ENCODE peak calls at places on chromosomes 11 and 22, in nine cellular contexts. V is mucosa of descending colon; A is mammary epithelial cell; J is neuronal stem cell; P is naive thymus-derived CD4-positive, alpha-beta T cell; U is A673; H is adrenal gland; G is stomach; Z is cardiac muscle cell. D is an unnamed sample. For H3K4me1 and H3K9me3, the result is how much of the 10 kb centered on the place peaks cover.

GRCh38 chr11:111820059-111820375 is 51.4 kb downstream of the ALG9 start:
- DNase-seq in V (no peak), A (no peak), J (no peak), P (no peak), U (no peak), H (no peak), G (no peak), Z (no peak), D (no peak)

GRCh38 chr11:128716231-128716630 is 22.4 kb downstream of the FLI1 start:
- DNase-seq in V (no peak), A (no peak), J (no peak), P (peak), U (no peak), H (no peak), G (no peak), Z (no peak), D (peak)

GRCh38 chr22:20992456-20993303 is 9.2 kb downstream of the THAP7 start:
- DNase-seq in V (no peak), A (no peak), J (no peak), P (no peak), U (no peak), H (no peak), G (no peak), Z (no peak), D (no peak)

GRCh38 chr22:23263651-23264555 is 83.6 kb downstream of the BCR start:
- DNase-seq in V (no peak), A (peak), J (no peak), P (peak), U (no peak), H (no peak), G (peak), Z (no peak), D (no peak)

GRCh38 chr11:70539360-70540095 is 141.2 kb downstream of the CTTN start:
- DNase-seq in V (no peak), A (no peak), J (no peak), P (no peak), U (no peak), H (no peak), G (no peak), Z (no peak), D (no peak)

GRCh38 chr11:58070585-58070984 is 39.8 kb downstream of the OR6Q1 start:
- DNase-seq in V (no peak), A (no peak), J (no peak), P (no peak), U (no peak), H (no peak), G (no peak), Z (no peak), D (no peak)

GRCh38 chr11:83521647-83522596 is 235.8 kb upstream of the CCDC90B start:
- DNase-seq in V (no peak), A (no peak), J (no peak), P (no peak), U (peak), H (no peak), G (no peak), Z (peak), D (no peak)

GRCh38 chr22:23522642-23523251 is 57.3 kb downstream of the IGLL1 start:
- DNase-seq in V (no peak), A (no peak), J (no peak), P (no peak), U (no peak), H (peak), G (no peak), Z (peak), D (no peak)

GRCh38 chr11:128294685-128295079 is 292.7 kb downstream of the ETS1 start:
- DNase-seq in V (no peak), A (no peak), J (no peak), P (no peak), U (no peak), H (no peak), G (no peak), Z (no peak), D (no peak)

GRCh38 chr11:68936358-68936636 is 32.6 kb downstream of the IGHMBP2 start:
- DNase-seq in V (no peak), A (no peak), J (no peak), P (no peak), U (no peak), H (no peak), G (no peak), Z (no peak), D (no peak)

GRCh38 chr11:130592056-130592455 is 143.6 kb downstream of the ADAMTS15 start:
- DNase-seq in V (no peak), A (peak), J (no peak), P (no peak), U (no peak), H (no peak), G (no peak), Z (no peak), D (no peak)

GRCh38 chr11:1230456-1231395 is 7.9 kb downstream of the MUC5B start:
- DNase-seq in V (peak), A (peak), J (no peak), P (no peak), U (no peak), H (no peak), G (no peak), Z (no peak), D (peak)

GRCh38 chr11:92026664-92027063 is 198.0 kb upstream of the FAT3 start:
- DNase-seq in V (no peak), A (no peak), J (no peak), P (no peak), U (no peak), H (no peak), G (no peak), Z (no peak), D (no peak)

GRCh38 chr11:77752518-77752917 is 68.0 kb downstream of the RSF1 start:
- DNase-seq in V (no peak), A (no peak), J (no peak), P (no peak), U (no peak), H (peak), G (no peak), Z (no peak), D (no peak)
- H3K4me1 ChIP-seq in V (under half), A (under half), J (under half), P (under half), U (under half), H (half or more), G (under half), Z (under half), D (under half)

GRCh38 chr22:47588583-47588970 is 826.1 kb downstream of the TBC1D22A start:
- DNase-seq in V (no peak), A (no peak), J (no peak), P (no peak), U (no peak), H (no peak), G (peak), Z (no peak), D (no peak)
- H3K9me3 ChIP-seq in V (under half), A (under half), J (under half), P (under half), U (under half), H (under half), G (under half), Z (under half), D (under half)

GRCh38 chr11:61023086-61024035 is 51.9 kb downstream of the CD6 start:
- DNase-seq in V (peak), A (no peak), J (no peak), P (peak), U (no peak), H (no peak), G (peak), Z (no peak), D (no peak)
- H3K4me1 ChIP-seq in V (under half), A (under half), J (under half), P (half or more), U (under half), H (under half), G (under half), Z (under half), D (under half)

DNA sequence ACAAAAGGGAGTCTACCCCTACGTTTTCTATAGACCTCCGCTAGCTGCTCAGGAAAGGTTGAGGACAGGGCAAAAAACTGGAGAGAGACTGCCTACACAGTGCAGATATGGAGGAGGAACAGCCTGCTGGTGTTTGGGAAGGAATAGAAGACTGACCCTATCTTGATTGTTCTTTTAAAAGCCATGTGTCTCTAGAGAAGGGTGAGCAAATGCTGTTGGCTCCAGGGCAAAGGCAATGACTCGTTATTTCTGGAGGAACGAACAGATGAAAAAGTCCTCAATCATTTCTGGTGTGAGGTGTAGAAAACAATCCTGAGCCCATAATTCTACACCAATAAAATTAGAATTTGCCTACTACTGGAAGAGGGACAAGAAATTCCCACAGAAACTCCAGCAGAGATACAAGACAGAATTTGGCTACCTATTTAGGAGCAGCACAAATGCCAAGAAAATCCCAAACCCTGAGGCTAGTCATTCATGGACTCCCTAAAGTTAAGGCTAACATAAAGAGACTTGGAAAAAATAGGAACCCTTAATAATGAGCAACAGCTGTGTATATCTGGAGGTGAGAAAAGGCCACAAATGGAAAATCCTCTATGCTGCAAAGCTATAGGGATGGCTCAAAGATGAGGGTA is 1206.3 kb upstream of the CNTN5 start:
- DNase-seq in V (no peak), A (no peak), J (no peak), P (no peak), U (no peak), H (no peak), G (no peak), Z (no peak), D (no peak)
- H3K9me3 ChIP-seq in V (under half), A (under half), J (under half), P (under half), U (under half), H (under half), G (under half), Z (under half), D (under half)

D was measured in right lobe of liver.